ENCODE peak calls at places on chromosomes 11 and 22, in eight cellular contexts. D is tibial artery, R is GM20000, B is HFF-Myc, K is activated B cell treated with CpG ODN at 0.5 μM for 24 hours, T is kidney epithelial cell, S is natural killer cell, P is lung. I is an unnamed sample.

GRCh38 chr11:109435121-109435742 is 13.2 kb downstream of the C11orf87 start:
- DNase-seq in P (no peak), K (no peak), B (no peak), S (no peak), T (no peak), D (no peak), R (no peak), I (no peak)

GRCh38 chr11:4891996-4892640 is 10.4 kb downstream of the OR51T1 start:
- DNase-seq in R (no peak), B (peak), P (no peak), K (no peak), D (no peak), T (peak), S (no peak), I (no peak)

GRCh38 chr22:49013707-49014106 is 814.0 kb downstream of the BRD1 start:
- DNase-seq in K (no peak), B (no peak), R (no peak), D (peak), T (no peak), S (no peak), P (no peak), I (no peak)

GRCh38 chr22:45638197-45638596 is 33.4 kb upstream of the ATXN10 start:
- DNase-seq in K (no peak), P (no peak), D (no peak), T (no peak), B (no peak), S (no peak), R (no peak), I (no peak)

GRCh38 chr11:66443602-66444001 is 5.0 kb upstream of the MRPL11 start:
- DNase-seq in B (peak), D (no peak), P (no peak), S (no peak), K (no peak), T (no peak), R (no peak), I (no peak)

GRCh38 chr11:109798521-109798920 is 294.7 kb upstream of the ZC3H12C start:
- DNase-seq in D (no peak), P (no peak), K (no peak), R (no peak), S (no peak), T (no peak), B (no peak), I (no peak)

GRCh38 chr11:12280199-12280837 is 97.1 kb upstream of the PARVA start:
- DNase-seq in T (no peak), D (no peak), K (no peak), S (no peak), R (no peak), B (no peak), P (no peak), I (no peak)

GRCh38 chr11:133403900-133404299 is 128.4 kb downstream of the OPCML start:
- DNase-seq in R (no peak), P (no peak), S (no peak), K (no peak), D (no peak), B (no peak), T (no peak), I (peak)

GRCh38 chr22:37894939-37895670 is 11.0 kb upstream of the MICALL1 start:
- DNase-seq in K (no peak), B (no peak), S (no peak), T (no peak), R (no peak), P (no peak), D (no peak), I (no peak)

GRCh38 chr11:19601235-19601634 is 111.4 kb upstream of the NAV2 start:
- DNase-seq in B (no peak), S (no peak), D (no peak), K (no peak), T (no peak), R (no peak), P (no peak), I (no peak)

GRCh38 chr11:15327786-15328231 is 213.1 kb downstream of the INSC start:
- DNase-seq in T (peak), D (no peak), K (no peak), S (no peak), R (peak), B (no peak), P (peak), I (peak)

GRCh38 chr11:112513936-112514716 is 253.5 kb upstream of the PLET1 start:
- DNase-seq in T (no peak), K (no peak), D (no peak), P (no peak), R (no peak), B (no peak), S (no peak), I (no peak)

GRCh38 chr11:26199341-26199740 is 132.6 kb upstream of the ANO3 start:
- DNase-seq in T (no peak), D (no peak), S (no peak), K (no peak), R (no peak), B (no peak), P (no peak), I (no peak)

GRCh38 chr11:111633756-111634362 is 31.6 kb downstream of the SIK2 start:
- DNase-seq in K (no peak), R (no peak), P (no peak), S (no peak), D (no peak), T (no peak), B (no peak), I (no peak)

GRCh38 chr11:12943276-12943675 is 65.8 kb upstream of the RASSF10 start:
- DNase-seq in T (no peak), D (no peak), P (no peak), R (no peak), S (no peak), K (no peak), B (no peak), I (no peak)

GRCh38 chr22:37079668-37080171 is 28.2 kb downstream of the KCTD17 start:
- DNase-seq in T (no peak), D (no peak), K (no peak), S (peak), P (no peak), B (no peak), R (no peak), I (peak)

GRCh38 chr11:117199061-117199915 is at the start of gene TAGLN:
- DNase-seq in D (peak), B (no peak), T (peak), K (no peak), P (peak), S (no peak), R (no peak), I (no peak)

GRCh38 chr11:57248780-57249383 is 11.8 kb upstream of the APLNR start:
- DNase-seq in P (peak), T (no peak), S (no peak), D (peak), K (no peak), R (peak), B (peak), I (peak)

GRCh38 chr11:113875414-113876073 is at the start of gene USP28:
- DNase-seq in S (peak), D (peak), B (peak), T (peak), R (peak), K (peak), P (peak), I (peak)

GRCh38 chr11:10160350-10160749 is 133.7 kb downstream of the SBF2 start:
- DNase-seq in P (no peak), K (no peak), T (no peak), B (no peak), S (no peak), D (no peak), R (no peak), I (no peak)

GRCh38 chr11:73367482-73368024 is 8.6 kb upstream of the RELT start:
- DNase-seq in T (no peak), D (no peak), S (no peak), K (no peak), B (no peak), P (no peak), R (no peak), I (peak)

GRCh38 chr11:33147559-33147958 is 13.7 kb downstream of the CSTF3 start:
- DNase-seq in K (no peak), B (no peak), P (no peak), R (no peak), T (no peak), D (no peak), S (no peak), I (no peak)

GRCh38 chr11:44351898-44352498 is 42.1 kb upstream of the ALX4 start:
- DNase-seq in K (no peak), D (no peak), S (no peak), P (no peak), T (no peak), B (no peak), R (no peak), I (no peak)

DNA sequence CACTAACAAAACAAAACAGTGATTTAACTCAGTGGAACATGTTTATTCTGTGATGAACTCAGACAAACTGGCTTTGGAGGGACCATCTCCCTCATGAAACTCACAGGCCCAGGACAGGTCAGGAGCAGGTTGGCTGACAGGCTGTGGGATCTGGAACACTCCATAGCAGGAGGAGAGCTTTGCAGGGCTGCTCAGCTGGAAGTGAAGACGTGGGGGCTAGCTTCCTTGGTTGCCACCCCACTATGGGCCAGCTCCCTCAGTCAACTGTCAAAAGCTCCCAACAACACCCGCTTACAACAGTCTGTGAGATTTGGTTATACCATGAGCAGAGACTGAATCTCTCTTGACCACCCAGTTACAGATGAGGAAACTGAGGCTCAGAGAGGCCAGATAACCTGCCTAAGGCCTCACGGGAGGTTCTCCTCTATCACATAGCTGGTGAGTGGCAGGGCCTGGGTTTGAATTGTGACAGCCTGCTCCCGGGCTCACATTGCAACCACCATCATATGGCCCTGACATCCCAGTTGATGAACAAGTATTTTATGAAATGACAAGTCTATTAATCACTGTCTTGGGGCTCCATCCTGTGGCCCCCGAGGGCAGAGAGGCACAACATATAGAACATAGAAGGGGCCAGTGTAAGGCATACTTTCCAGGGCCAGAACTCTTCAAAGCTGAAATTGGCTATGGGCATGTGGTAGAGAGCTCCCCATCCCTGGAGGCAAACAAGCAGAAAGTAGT is 473.4 kb downstream of the MN1 start:
- DNase-seq in T (no peak), P (no peak), R (no peak), S (no peak), B (no peak), D (no peak), K (no peak), I (no peak)
- TF ChIP-seq CTCF in T (no peak), P (no peak), R (no peak), S (no peak), B (no peak), D (no peak), K (no peak), I (no peak)

GRCh38 chr11:68007498-68008380 is 2.4 kb upstream of the ALDH3B1 start:
- DNase-seq in D (no peak), B (no peak), P (no peak), R (no peak), T (no peak), K (no peak), S (no peak), I (no peak)

GRCh38 chr11:68008381-68009337 is 1.5 kb upstream of the ALDH3B1 start:
- DNase-seq in D (no peak), S (no peak), B (no peak), T (no peak), P (peak), R (no peak), K (no peak), I (no peak)

GRCh38 chr11:68010058-68011041 is at the start of gene ALDH3B1:
- DNase-seq in T (peak), B (peak), S (no peak), P (peak), D (peak), R (no peak), K (peak), I (peak)

GRCh38 chr11:68011046-68011943 is 1.2 kb downstream of the ALDH3B1 start:
- DNase-seq in S (no peak), R (no peak), P (no peak), K (no peak), T (no peak), B (no peak), D (no peak), I (no peak)

GRCh38 chr11:68009391-68010000 is 631 bp upstream of the ALDH3B1 start:
- DNase-seq in R (peak), S (no peak), B (no peak), P (no peak), T (no peak), D (no peak), K (no peak), I (peak)
- TF ChIP-seq CTCF in R (no peak), S (no peak), B (peak), P (no peak), T (peak), D (no peak), K (no peak), I (no peak)

DNA sequence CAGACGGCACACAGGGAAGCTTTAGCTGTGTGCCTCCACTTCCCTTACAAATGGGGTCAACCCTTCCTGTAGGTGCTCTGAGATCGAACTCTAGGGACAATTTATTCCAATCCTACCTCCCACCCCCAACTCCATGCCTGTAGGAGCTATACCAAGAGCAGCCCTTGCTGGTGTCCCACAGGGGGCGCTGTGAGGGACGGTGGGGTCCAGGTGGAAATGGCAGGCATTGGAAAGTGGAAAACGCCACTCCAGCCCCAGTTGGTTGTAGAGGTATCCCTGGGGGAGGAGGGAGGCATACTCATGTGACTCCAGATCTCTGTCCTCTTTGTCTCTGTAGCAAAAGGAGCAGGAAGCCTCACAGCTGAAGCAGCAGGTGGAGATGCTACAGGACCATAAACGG is 161.3 kb downstream of the MYO18B start:
- DNase-seq in P (no peak), T (no peak), B (no peak), K (no peak), D (no peak), S (no peak), R (no peak), I (peak)
- TF ChIP-seq CTCF in P (no peak), T (peak), B (peak), K (no peak), D (no peak), S (no peak), R (peak), I (peak)

DNA sequence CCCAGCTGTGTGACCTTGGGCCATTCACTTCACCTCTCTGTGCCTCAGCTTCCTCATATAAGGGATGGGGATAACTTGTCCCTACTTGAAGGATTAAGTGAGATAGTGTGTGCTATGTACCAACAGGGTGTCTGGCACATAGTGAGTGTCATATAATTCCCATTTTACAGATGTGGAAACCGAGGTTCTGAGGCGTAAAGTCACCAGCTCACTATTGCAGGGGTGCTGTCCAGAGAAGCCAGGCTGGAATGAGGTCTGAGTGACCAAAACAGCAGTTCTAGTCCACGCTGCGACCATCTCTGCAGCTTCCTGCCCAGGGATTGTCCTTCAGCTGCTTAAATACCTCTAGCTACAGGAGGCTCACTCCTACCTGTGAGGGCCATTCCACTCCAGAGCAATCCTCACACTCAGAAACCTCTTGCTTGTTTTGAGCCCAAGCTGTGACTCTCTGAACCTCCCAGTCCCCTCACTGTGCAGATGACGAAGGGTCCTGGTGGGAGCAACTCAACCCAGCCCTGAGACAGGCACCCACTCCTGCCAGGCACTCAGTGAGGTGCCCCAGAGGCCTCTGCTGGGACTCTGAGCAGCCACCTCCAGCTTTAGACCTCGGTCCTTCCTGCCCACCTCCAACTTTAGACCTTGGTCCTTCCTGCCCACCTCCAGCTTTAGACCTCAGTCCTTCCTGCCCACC is 5.8 kb downstream of the MB start:
- DNase-seq in D (no peak), K (no peak), R (no peak), P (no peak), T (no peak), B (no peak), S (no peak), I (peak)
- TF ChIP-seq CTCF in D (no peak), K (no peak), R (no peak), P (no peak), T (no peak), B (no peak), S (no peak), I (no peak)

GRCh38 chr11:78416285-78417174 is 1.1 kb downstream of the GAB2 start:
- DNase-seq in R (peak), P (peak), D (peak), K (peak), B (no peak), T (no peak), S (peak), I (peak)

GRCh38 chr11:78417888-78418583 is 416 bp upstream of the GAB2 start:
- DNase-seq in T (no peak), K (peak), S (peak), R (peak), P (peak), B (no peak), D (peak), I (peak)

GRCh38 chr11:78415338-78415737 is 2.3 kb downstream of the GAB2 start:
- DNase-seq in B (no peak), D (no peak), K (no peak), T (no peak), R (no peak), S (no peak), P (no peak), I (no peak)

GRCh38 chr11:78417175-78417887 is at the start of gene GAB2:
- DNase-seq in P (no peak), R (no peak), K (no peak), B (no peak), S (no peak), D (peak), T (no peak), I (no peak)

GRCh38 chr11:78414321-78415051 is 3.1 kb downstream of the GAB2 start:
- DNase-seq in R (peak), B (no peak), S (no peak), K (no peak), D (no peak), T (no peak), P (no peak), I (no peak)
- TF ChIP-seq CTCF in R (no peak), B (peak), S (peak), K (no peak), D (peak), T (peak), P (peak), I (peak)

GRCh38 chr11:125320347-125321122 is 156.0 kb downstream of the PKNOX2 start:
- DNase-seq in D (no peak), K (no peak), T (no peak), R (no peak), S (no peak), B (no peak), P (no peak), I (no peak)
- TF ChIP-seq CTCF in D (no peak), K (no peak), T (no peak), R (no peak), S (no peak), B (no peak), P (no peak), I (no peak)

GRCh38 chr22:25508161-25508560 is 56.3 kb upstream of the GRK3 start:
- DNase-seq in T (no peak), R (no peak), S (no peak), K (no peak), B (no peak), D (no peak), P (no peak), I (no peak)
- TF ChIP-seq CTCF in T (no peak), R (no peak), S (no peak), K (no peak), B (no peak), D (no peak), P (no peak), I (no peak)

GRCh38 chr11:121654506-121655480 is 202.0 kb upstream of the SORL1-AS1 start:
- DNase-seq in S (no peak), P (peak), D (no peak), T (no peak), R (no peak), B (no peak), K (no peak), I (no peak)

GRCh38 chr11:121651267-121651625 is 198.5 kb upstream of the SORL1-AS1 start:
- DNase-seq in K (no peak), S (no peak), D (no peak), P (no peak), B (no peak), R (no peak), T (no peak), I (no peak)

GRCh38 chr11:121650520-121651266 is 197.9 kb upstream of the SORL1-AS1 start:
- DNase-seq in D (no peak), K (no peak), T (no peak), B (no peak), P (no peak), R (peak), S (no peak), I (peak)

GRCh38 chr11:121655481-121656332 is 202.9 kb upstream of the SORL1-AS1 start:
- DNase-seq in D (peak), K (peak), B (peak), R (peak), S (peak), P (peak), T (peak), I (peak)

DNA sequence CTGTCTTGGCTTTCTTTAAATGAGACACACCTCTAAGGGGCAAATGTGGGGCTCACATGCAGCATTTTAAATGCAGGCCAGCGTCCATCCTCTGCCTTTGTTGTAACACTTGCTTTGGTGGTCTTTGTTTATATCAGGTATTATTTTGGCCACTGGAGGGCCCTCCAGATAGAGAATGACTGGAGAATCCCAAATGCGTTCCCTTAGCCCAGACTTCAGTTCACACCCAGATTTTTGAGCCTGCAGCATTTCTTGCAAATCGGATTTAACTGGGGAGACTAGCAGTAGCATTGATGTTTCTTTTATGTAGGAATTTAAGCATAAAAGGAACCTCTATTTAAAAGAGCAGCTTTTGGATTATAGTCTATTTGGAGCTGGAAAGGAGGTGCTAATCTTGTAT is 200.2 kb upstream of the SORL1-AS1 start:
- DNase-seq in T (no peak), R (no peak), S (no peak), D (no peak), P (no peak), K (no peak), B (no peak), I (no peak)
- TF ChIP-seq CTCF in T (peak), R (no peak), S (no peak), D (peak), P (no peak), K (no peak), B (peak), I (no peak)